ENCODE peak calls at places on chromosomes 2 and 18, in seven cellular contexts. G, D, M, W, V, R and K are unnamed samples.
A peak's percentile ranks its signal among the peaks of the same experiment; 100 is the strongest.

GRCh38 chr2:199160677-199161465 is 296.9 kb downstream of the SATB2 start:
- DNase-seq in G (peak; percentile 70), V (no peak), D (no peak), M (no peak), W (peak; percentile 78), R (no peak), K (peak; percentile 20)

GRCh38 chr2:128835974-128836373 is 517.3 kb upstream of the HS6ST1 start:
- DNase-seq in V (no peak), R (no peak), M (no peak), G (no peak), W (no peak), D (no peak), K (no peak)

GRCh38 chr18:34694611-34695165 is 15.4 kb upstream of the DTNA start:
- DNase-seq in D (no peak), W (no peak), M (no peak), R (no peak), G (no peak), V (no peak), K (no peak)

GRCh38 chr2:178819147-178819875 is 12.1 kb upstream of the TTN start:
- DNase-seq in V (no peak), M (no peak), W (no peak), G (no peak), R (no peak), D (no peak), K (no peak)

GRCh38 chr2:84942964-84943421 is 28.0 kb upstream of the KCMF1 start:
- DNase-seq in D (no peak), W (no peak), V (no peak), R (peak; percentile 38), G (no peak), M (no peak), K (no peak)

GRCh38 chr18:13868501-13869271 is 44.7 kb downstream of the MC5R start:
- DNase-seq in R (no peak), W (no peak), D (no peak), V (no peak), M (no peak), G (no peak), K (no peak)

GRCh38 chr2:31287681-31288080 is 53.7 kb downstream of the EHD3 start:
- DNase-seq in R (no peak), V (no peak), G (no peak), M (no peak), D (no peak), W (peak; percentile 7), K (no peak)

GRCh38 chr2:190627881-190628412 is 20.9 kb upstream of the NAB1 start:
- DNase-seq in V (no peak), M (peak; percentile 76), G (peak; percentile 19), D (peak; percentile 79), W (no peak), R (no peak), K (no peak)

GRCh38 chr2:8412586-8412985 is 269.3 kb upstream of the ID2 start:
- DNase-seq in G (no peak), D (no peak), R (no peak), V (no peak), M (no peak), W (peak; percentile 18), K (no peak)

GRCh38 chr2:236240228-236240990 is 23.8 kb downstream of the ASB18 start:
- DNase-seq in D (no peak), R (no peak), V (no peak), G (peak; percentile 31), W (peak; percentile 1), M (no peak), K (no peak)